ENCODE peak calls at places on chromosomes 11 and 22, in five cellular contexts. One of them, this sample, is unnamed.
A peak's percentile ranks its signal among the peaks of the same experiment; 100 is the strongest.

GRCh38 chr22:23565942-23566715 is 14.0 kb downstream of the IGLL1 start:
- DNase-seq in HFFc6: no peak
- DNase-seq in GM12865: no peak
- DNase-seq in tibial artery: peak; percentile 57
- DNase-seq in fibroblast of pulmonary artery: no peak
- DNase-seq in this sample: no peak

GRCh38 chr22:23910496-23911190 is 16.5 kb downstream of the MIF start:
- DNase-seq in HFFc6: no peak
- DNase-seq in GM12865: no peak
- DNase-seq in tibial artery: peak; percentile 25
- DNase-seq in fibroblast of pulmonary artery: no peak
- DNase-seq in this sample: no peak

GRCh38 chr11:103798029-103798428 is 238.4 kb upstream of the DDI1 start:
- DNase-seq in HFFc6: peak; percentile 17
- DNase-seq in GM12865: no peak
- DNase-seq in tibial artery: no peak
- DNase-seq in fibroblast of pulmonary artery: peak; percentile 93
- DNase-seq in this sample: no peak

GRCh38 chr11:64911142-64911541 is 5.9 kb downstream of the ATG2A start:
- DNase-seq in HFFc6: no peak
- DNase-seq in GM12865: no peak
- DNase-seq in tibial artery: no peak
- DNase-seq in fibroblast of pulmonary artery: no peak
- DNase-seq in this sample: no peak

GRCh38 chr11:72829178-72829577 is 15.0 kb downstream of the ATG16L2 start:
- DNase-seq in HFFc6: no peak
- DNase-seq in GM12865: no peak
- DNase-seq in tibial artery: no peak
- DNase-seq in fibroblast of pulmonary artery: no peak
- DNase-seq in this sample: no peak

GRCh38 chr11:119859684-119860083 is 130.7 kb upstream of the NECTIN1 start:
- DNase-seq in HFFc6: no peak
- DNase-seq in GM12865: no peak
- DNase-seq in tibial artery: no peak
- DNase-seq in fibroblast of pulmonary artery: no peak
- DNase-seq in this sample: no peak

GRCh38 chr11:76140912-76141574 is 65.3 kb downstream of the WNT11 start:
- DNase-seq in HFFc6: no peak
- DNase-seq in GM12865: no peak
- DNase-seq in tibial artery: peak; percentile 79
- DNase-seq in fibroblast of pulmonary artery: no peak
- DNase-seq in this sample: no peak

GRCh38 chr11:66184728-66185127 is 83.7 kb upstream of the RAB1B start:
- DNase-seq in HFFc6: no peak
- DNase-seq in GM12865: no peak
- DNase-seq in tibial artery: no peak
- DNase-seq in fibroblast of pulmonary artery: no peak
- DNase-seq in this sample: no peak

GRCh38 chr22:50274311-50274710 is 4.1 kb upstream of the MAPK11 start:
- DNase-seq in HFFc6: peak; percentile 57
- DNase-seq in GM12865: peak; percentile 71
- DNase-seq in tibial artery: no peak
- DNase-seq in fibroblast of pulmonary artery: peak; percentile 67
- DNase-seq in this sample: peak; percentile 76

GRCh38 chr22:50276143-50276542 is 6.0 kb upstream of the MAPK11 start:
- DNase-seq in HFFc6: no peak
- DNase-seq in GM12865: peak; percentile 96
- DNase-seq in tibial artery: peak; percentile 84
- DNase-seq in fibroblast of pulmonary artery: peak; percentile 67
- DNase-seq in this sample: peak; percentile 79

GRCh38 chr22:50278461-50278860 is 8.3 kb upstream of the MAPK11 start:
- DNase-seq in HFFc6: no peak
- DNase-seq in GM12865: no peak
- DNase-seq in tibial artery: no peak
- DNase-seq in fibroblast of pulmonary artery: no peak
- DNase-seq in this sample: no peak

GRCh38 chr22:50277761-50278160 is 7.6 kb upstream of the MAPK11 start:
- DNase-seq in HFFc6: no peak
- DNase-seq in GM12865: no peak
- DNase-seq in tibial artery: no peak
- DNase-seq in fibroblast of pulmonary artery: no peak
- DNase-seq in this sample: no peak

DNA sequence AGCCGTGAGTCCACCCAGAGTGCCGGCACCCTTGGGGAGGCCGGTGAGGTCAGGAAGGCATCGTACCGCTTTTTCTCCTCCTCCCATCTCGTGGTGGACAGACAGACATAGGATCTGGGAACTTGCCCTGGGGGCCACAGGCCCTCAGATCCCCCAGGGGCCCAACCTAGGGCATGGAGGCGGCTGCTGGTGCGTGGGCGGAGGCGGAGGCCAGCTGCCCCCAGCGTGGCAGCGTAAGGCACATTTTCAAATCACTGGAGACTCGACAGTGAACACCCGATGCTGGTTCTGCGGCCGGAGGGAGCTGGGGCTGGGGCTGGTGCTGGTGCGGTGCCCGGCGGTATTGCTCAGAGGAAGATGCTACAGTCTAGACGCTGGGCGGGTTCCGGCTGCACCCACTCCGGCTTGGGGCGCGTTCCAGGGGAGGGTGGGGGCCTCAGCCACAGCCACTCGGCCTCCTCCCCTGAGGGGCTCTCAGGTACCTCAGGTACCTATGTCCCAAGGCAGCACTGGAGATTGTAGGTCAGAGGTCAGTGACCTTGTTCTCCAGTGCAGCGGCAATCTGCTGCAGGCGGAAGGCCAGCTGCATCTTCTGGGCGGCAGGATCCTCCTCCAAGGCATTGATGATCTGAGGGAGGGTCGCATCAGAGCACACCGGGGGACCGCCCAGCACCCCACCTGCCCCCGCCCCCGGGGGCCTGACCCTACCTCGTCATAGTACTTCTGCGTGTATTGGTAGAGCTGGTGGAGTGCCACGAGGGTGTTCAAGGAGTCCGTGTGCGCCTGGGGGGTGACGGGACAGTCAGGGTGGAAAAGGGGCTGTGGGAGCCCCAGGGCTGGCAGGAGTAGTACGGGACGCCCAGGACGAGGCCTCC is 5.2 kb upstream of the MAPK11 start:
- DNase-seq in HFFc6: no peak
- DNase-seq in GM12865: no peak
- DNase-seq in tibial artery: no peak
- DNase-seq in fibroblast of pulmonary artery: no peak
- DNase-seq in this sample: no peak
- TF ChIP-seq CTCF in HFFc6: no peak
- TF ChIP-seq CTCF in GM12865: no peak
- TF ChIP-seq CTCF in tibial artery: no peak
- TF ChIP-seq CTCF in fibroblast of pulmonary artery: no peak
- TF ChIP-seq CTCF in this sample: no peak

GRCh38 chr11:57615308-57615707 is 17.8 kb downstream of the SERPING1 start:
- DNase-seq in HFFc6: no peak
- DNase-seq in GM12865: no peak
- DNase-seq in tibial artery: no peak
- DNase-seq in fibroblast of pulmonary artery: no peak
- DNase-seq in this sample: no peak

GRCh38 chr11:57618438-57618837 is 21.0 kb downstream of the SERPING1 start:
- DNase-seq in HFFc6: no peak
- DNase-seq in GM12865: no peak
- DNase-seq in tibial artery: no peak
- DNase-seq in fibroblast of pulmonary artery: no peak
- DNase-seq in this sample: no peak

GRCh38 chr11:57622263-57622662 is 24.8 kb downstream of the SERPING1 start:
- DNase-seq in HFFc6: no peak
- DNase-seq in GM12865: no peak
- DNase-seq in tibial artery: no peak
- DNase-seq in fibroblast of pulmonary artery: no peak
- DNase-seq in this sample: no peak

GRCh38 chr11:57616595-57616994 is 19.1 kb downstream of the SERPING1 start:
- DNase-seq in HFFc6: no peak
- DNase-seq in GM12865: no peak
- DNase-seq in tibial artery: no peak
- DNase-seq in fibroblast of pulmonary artery: no peak
- DNase-seq in this sample: no peak

GRCh38 chr11:57619331-57619730 is 21.8 kb downstream of the SERPING1 start:
- DNase-seq in HFFc6: no peak
- DNase-seq in GM12865: no peak
- DNase-seq in tibial artery: no peak
- DNase-seq in fibroblast of pulmonary artery: no peak
- DNase-seq in this sample: no peak
- TF ChIP-seq CTCF in HFFc6: no peak
- TF ChIP-seq CTCF in GM12865: peak; percentile 28
- TF ChIP-seq CTCF in tibial artery: no peak
- TF ChIP-seq CTCF in fibroblast of pulmonary artery: no peak
- TF ChIP-seq CTCF in this sample: no peak

DNA sequence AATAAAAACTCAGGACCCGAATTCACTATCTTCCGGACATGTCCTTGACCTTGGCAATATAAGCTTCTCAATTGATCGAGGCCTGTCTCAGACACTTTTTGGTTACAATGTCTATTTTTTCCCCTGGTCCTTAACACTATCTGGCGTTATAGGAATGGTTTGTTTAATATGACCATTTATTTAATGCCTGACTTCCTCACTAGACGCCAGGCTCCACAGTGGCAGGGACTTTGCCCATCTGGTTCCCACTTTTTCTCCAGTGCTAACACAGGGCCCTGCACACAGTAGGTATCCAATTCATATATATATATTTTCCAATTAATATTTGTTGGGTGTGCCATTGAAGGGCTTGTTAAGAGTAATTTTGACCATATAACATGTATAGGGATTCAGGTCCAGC is 7.9 kb upstream of the CBX6 start:
- DNase-seq in HFFc6: no peak
- DNase-seq in GM12865: no peak
- DNase-seq in tibial artery: no peak
- DNase-seq in fibroblast of pulmonary artery: no peak
- DNase-seq in this sample: no peak
- TF ChIP-seq CTCF in HFFc6: no peak
- TF ChIP-seq CTCF in GM12865: no peak
- TF ChIP-seq CTCF in tibial artery: no peak
- TF ChIP-seq CTCF in fibroblast of pulmonary artery: no peak
- TF ChIP-seq CTCF in this sample: no peak

GRCh38 chr11:45802531-45803317 is 2.2 kb upstream of the SLC35C1 start:
- DNase-seq in HFFc6: no peak
- DNase-seq in GM12865: no peak
- DNase-seq in tibial artery: peak; percentile 43
- DNase-seq in fibroblast of pulmonary artery: no peak
- DNase-seq in this sample: no peak

GRCh38 chr11:45803981-45804805 is 756 bp upstream of the SLC35C1 start:
- DNase-seq in HFFc6: peak; percentile 7
- DNase-seq in GM12865: peak; percentile 56
- DNase-seq in tibial artery: peak; percentile 90
- DNase-seq in fibroblast of pulmonary artery: peak; percentile 38
- DNase-seq in this sample: peak; percentile 55

GRCh38 chr11:45805305-45806071 is 539 bp downstream of the SLC35C1 start:
- DNase-seq in HFFc6: peak; percentile 57
- DNase-seq in GM12865: peak; percentile 23
- DNase-seq in tibial artery: peak; percentile 78
- DNase-seq in fibroblast of pulmonary artery: peak; percentile 59
- DNase-seq in this sample: no peak

GRCh38 chr11:45806072-45806933 is 1.4 kb downstream of the SLC35C1 start:
- DNase-seq in HFFc6: no peak
- DNase-seq in GM12865: no peak
- DNase-seq in tibial artery: peak; percentile 61
- DNase-seq in fibroblast of pulmonary artery: no peak
- DNase-seq in this sample: no peak

GRCh38 chr11:45804806-45805304 is at the start of gene SLC35C1:
- DNase-seq in HFFc6: peak; percentile 91
- DNase-seq in GM12865: peak; percentile 97
- DNase-seq in tibial artery: peak; percentile 98
- DNase-seq in fibroblast of pulmonary artery: peak; percentile 92
- DNase-seq in this sample: peak; percentile 99
- TF ChIP-seq CTCF in HFFc6: peak; percentile 65
- TF ChIP-seq CTCF in GM12865: no peak
- TF ChIP-seq CTCF in tibial artery: peak; percentile 19
- TF ChIP-seq CTCF in fibroblast of pulmonary artery: no peak
- TF ChIP-seq CTCF in this sample: peak; percentile 13

GRCh38 chr11:14036495-14036894 is 74.0 kb downstream of the SPON1 start:
- DNase-seq in HFFc6: no peak
- DNase-seq in GM12865: no peak
- DNase-seq in tibial artery: no peak
- DNase-seq in fibroblast of pulmonary artery: no peak
- DNase-seq in this sample: no peak

GRCh38 chr11:14042686-14043440 is 80.3 kb downstream of the SPON1 start:
- DNase-seq in HFFc6: no peak
- DNase-seq in GM12865: no peak
- DNase-seq in tibial artery: no peak
- DNase-seq in fibroblast of pulmonary artery: no peak
- DNase-seq in this sample: no peak

GRCh38 chr11:14041565-14041964 is 79.0 kb downstream of the SPON1 start:
- DNase-seq in HFFc6: no peak
- DNase-seq in GM12865: no peak
- DNase-seq in tibial artery: no peak
- DNase-seq in fibroblast of pulmonary artery: no peak
- DNase-seq in this sample: no peak

GRCh38 chr11:14045417-14045816 is 82.9 kb downstream of the SPON1 start:
- DNase-seq in HFFc6: no peak
- DNase-seq in GM12865: no peak
- DNase-seq in tibial artery: no peak
- DNase-seq in fibroblast of pulmonary artery: no peak
- DNase-seq in this sample: no peak

GRCh38 chr11:14041040-14041439 is 78.5 kb downstream of the SPON1 start:
- DNase-seq in HFFc6: no peak
- DNase-seq in GM12865: no peak
- DNase-seq in tibial artery: no peak
- DNase-seq in fibroblast of pulmonary artery: no peak
- DNase-seq in this sample: no peak
- TF ChIP-seq CTCF in HFFc6: peak; percentile 59
- TF ChIP-seq CTCF in GM12865: no peak
- TF ChIP-seq CTCF in tibial artery: no peak
- TF ChIP-seq CTCF in fibroblast of pulmonary artery: peak; percentile 6
- TF ChIP-seq CTCF in this sample: no peak

GRCh38 chr11:31641477-31642062 is 132.0 kb downstream of the ELP4 start:
- DNase-seq in HFFc6: peak; percentile 11
- DNase-seq in GM12865: peak; percentile 25
- DNase-seq in tibial artery: no peak
- DNase-seq in fibroblast of pulmonary artery: peak; percentile 57
- DNase-seq in this sample: no peak
- TF ChIP-seq CTCF in HFFc6: peak; percentile 85
- TF ChIP-seq CTCF in GM12865: peak; percentile 48
- TF ChIP-seq CTCF in tibial artery: no peak
- TF ChIP-seq CTCF in fibroblast of pulmonary artery: peak; percentile 70
- TF ChIP-seq CTCF in this sample: peak; percentile 67

GRCh38 chr11:70568504-70569172 is 170.3 kb downstream of the CTTN start:
- DNase-seq in HFFc6: peak; percentile 13
- DNase-seq in GM12865: no peak
- DNase-seq in tibial artery: peak; percentile 79
- DNase-seq in fibroblast of pulmonary artery: peak; percentile 39
- DNase-seq in this sample: no peak
- TF ChIP-seq CTCF in HFFc6: no peak
- TF ChIP-seq CTCF in GM12865: no peak
- TF ChIP-seq CTCF in tibial artery: no peak
- TF ChIP-seq CTCF in fibroblast of pulmonary artery: peak; percentile 13
- TF ChIP-seq CTCF in this sample: no peak

GRCh38 chr22:40511604-40512003 is 124.9 kb downstream of the MRTFA start:
- DNase-seq in HFFc6: no peak
- DNase-seq in GM12865: no peak
- DNase-seq in tibial artery: no peak
- DNase-seq in fibroblast of pulmonary artery: peak; percentile 38
- DNase-seq in this sample: no peak
- TF ChIP-seq CTCF in HFFc6: no peak
- TF ChIP-seq CTCF in GM12865: no peak
- TF ChIP-seq CTCF in tibial artery: no peak
- TF ChIP-seq CTCF in fibroblast of pulmonary artery: peak; percentile 10
- TF ChIP-seq CTCF in this sample: no peak

This sample was measured in GM13977.